ENCODE peak calls at places on chromosomes 2 and 18, in five cellular contexts. P is iPS DF 6.9, Q is sigmoid colon, K is upper lobe of left lung, F is GM23248. O is an unnamed sample.

GRCh38 chr18:50315100-50315871 is 27.8 kb upstream of the CXXC1 start:
- DNase-seq in P (no peak), Q (no peak), K (no peak), F (no peak), O (no peak)

GRCh38 chr2:216546231-216546630 is 47.6 kb downstream of the RPL37A start:
- DNase-seq in P (no peak), Q (no peak), K (no peak), F (peak; percentile 30), O (no peak)

GRCh38 chr2:145752091-145752806 is 1232.3 kb upstream of the ZEB2 start:
- DNase-seq in P (peak; percentile 31), Q (no peak), K (peak; percentile 73), F (peak; percentile 86), O (peak; percentile 59)

GRCh38 chr2:203418271-203418670 is 90.1 kb downstream of the ABI2 start:
- DNase-seq in P (no peak), Q (no peak), K (no peak), F (no peak), O (no peak)

GRCh38 chr2:156339110-156339847 is 6.8 kb upstream of the NR4A2 start:
- DNase-seq in P (no peak), Q (no peak), K (no peak), F (no peak), O (no peak)

GRCh38 chr18:12014976-12015696 is 33.8 kb downstream of the IMPA2 start:
- DNase-seq in P (no peak), Q (peak; percentile 67), K (no peak), F (no peak), O (no peak)

GRCh38 chr2:167420261-167420660 is 532.0 kb downstream of the XIRP2 start:
- DNase-seq in P (no peak), Q (no peak), K (no peak), F (no peak), O (no peak)

GRCh38 chr2:237889016-237889415 is 29.6 kb downstream of the RAMP1 start:
- DNase-seq in P (no peak), Q (peak; percentile 56), K (no peak), F (no peak), O (peak; percentile 14)

GRCh38 chr2:70087703-70088507 is 628 bp downstream of the PCBP1 start:
- DNase-seq in P (no peak), Q (peak; percentile 84), K (peak; percentile 68), F (peak; percentile 83), O (peak; percentile 75)

GRCh38 chr18:80254971-80255500 is 7.7 kb upstream of the PARD6G start:
- DNase-seq in P (no peak), Q (no peak), K (no peak), F (no peak), O (no peak)

GRCh38 chr18:79637921-79638855 is 41.4 kb upstream of the CTDP1 start:
- DNase-seq in P (no peak), Q (peak; percentile 45), K (no peak), F (peak; percentile 32), O (peak; percentile 53)

GRCh38 chr2:62774555-62775366 is 69.2 kb downstream of the EHBP1 start:
- DNase-seq in P (no peak), Q (peak; percentile 63), K (no peak), F (peak; percentile 72), O (peak; percentile 44)

GRCh38 chr18:75199327-75199726 is 9.6 kb downstream of the PTGR3 start:
- DNase-seq in P (no peak), Q (no peak), K (no peak), F (peak; percentile 16), O (no peak)

GRCh38 chr2:210586381-210586780 is 30.0 kb downstream of the CPS1 start:
- DNase-seq in P (no peak), Q (no peak), K (no peak), F (peak; percentile 19), O (no peak)

GRCh38 chr18:35616664-35617423 is 35.3 kb downstream of the GALNT1 start:
- DNase-seq in P (no peak), Q (no peak), K (peak; percentile 67), F (peak; percentile 76), O (peak; percentile 59)

GRCh38 chr2:231037731-231038482 is 584 bp downstream of the C2orf72 start:
- DNase-seq in P (no peak), Q (no peak), K (no peak), F (peak; percentile 35), O (peak; percentile 71)

GRCh38 chr2:215137741-215138340 is 585 bp downstream of the ABCA12 start:
- DNase-seq in P (no peak), Q (no peak), K (no peak), F (peak; percentile 69), O (no peak)

GRCh38 chr2:222671259-222672067 is at the start of gene MOGAT1:
- DNase-seq in P (peak; percentile 50), Q (no peak), K (peak; percentile 48), F (peak; percentile 56), O (peak; percentile 92)

GRCh38 chr2:24233321-24233720 is 58.5 kb downstream of the FAM228A start:
- DNase-seq in P (no peak), Q (no peak), K (no peak), F (peak; percentile 19), O (no peak)

GRCh38 chr18:24265502-24266064 is 126.7 kb downstream of the CABYR start:
- DNase-seq in P (no peak), Q (no peak), K (no peak), F (no peak), O (no peak)

GRCh38 chr18:11387880-11388279 is 221.5 kb upstream of the SLC35G4 start:
- DNase-seq in P (no peak), Q (no peak), K (peak; percentile 30), F (peak; percentile 80), O (peak; percentile 82)

GRCh38 chr2:20015482-20016083 is 3.1 kb upstream of the MATN3 start:
- DNase-seq in P (no peak), Q (no peak), K (no peak), F (peak; percentile 77), O (no peak)

GRCh38 chr2:209619782-209620181 is 151.8 kb upstream of the UNC80 start:
- DNase-seq in P (no peak), Q (no peak), K (no peak), F (no peak), O (no peak)

GRCh38 chr18:79573921-79574491 is 105.6 kb upstream of the CTDP1 start:
- DNase-seq in P (no peak), Q (peak; percentile 41), K (peak; percentile 7), F (no peak), O (peak; percentile 32)

GRCh38 chr18:59994357-59994756 is 94.6 kb downstream of the PMAIP1 start:
- DNase-seq in P (no peak), Q (no peak), K (no peak), F (peak; percentile 14), O (no peak)

GRCh38 chr2:20450201-20451108 is 3.6 kb downstream of the RHOB start:
- DNase-seq in P (no peak), Q (peak; percentile 97), K (peak; percentile 45), F (peak; percentile 94), O (peak; percentile 85)

DNA sequence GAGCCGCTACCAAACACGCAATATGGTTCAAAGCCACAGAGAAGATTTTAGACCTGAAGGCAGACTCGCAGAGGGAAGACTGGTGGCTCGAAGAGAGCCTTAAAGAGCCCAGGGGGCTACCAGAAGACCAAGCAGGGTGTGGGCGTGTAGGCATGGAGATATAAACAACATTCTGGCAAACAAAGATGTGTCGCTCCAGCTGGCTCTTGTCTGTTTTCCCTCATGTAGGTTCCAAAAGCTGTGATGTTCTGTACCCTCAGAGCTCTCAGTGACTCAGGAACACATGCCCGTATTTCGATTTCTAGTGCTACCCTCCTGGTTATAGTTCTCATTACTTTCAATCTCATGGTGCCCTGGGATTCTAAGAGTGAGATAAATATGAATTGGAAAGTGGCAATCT is 44.5 kb downstream of the DOCK10 start:
- DNase-seq in P (no peak), Q (no peak), K (no peak), F (peak; percentile 81), O (no peak)
- H3K4me1 ChIP-seq in P (no peaks in the 10 kb centered on the region), Q (no peaks in the 10 kb centered on the region), K (no peaks in the 10 kb centered on the region), F (peaks cover 42% of the 10 kb centered on the region), O (no peaks in the 10 kb centered on the region)

GRCh38 chr2:39403311-39403710 is 33.8 kb downstream of the MAP4K3 start:
- DNase-seq in P (no peak), Q (no peak), K (no peak), F (no peak), O (no peak)

GRCh38 chr2:39401319-39401718 is 35.8 kb downstream of the MAP4K3 start:
- DNase-seq in P (no peak), Q (no peak), K (no peak), F (no peak), O (no peak)

GRCh38 chr2:39408351-39409136 is 28.5 kb downstream of the MAP4K3 start:
- DNase-seq in P (no peak), Q (no peak), K (no peak), F (no peak), O (no peak)

GRCh38 chr2:39407516-39408296 is 29.4 kb downstream of the MAP4K3 start:
- DNase-seq in P (no peak), Q (no peak), K (no peak), F (no peak), O (no peak)

DNA sequence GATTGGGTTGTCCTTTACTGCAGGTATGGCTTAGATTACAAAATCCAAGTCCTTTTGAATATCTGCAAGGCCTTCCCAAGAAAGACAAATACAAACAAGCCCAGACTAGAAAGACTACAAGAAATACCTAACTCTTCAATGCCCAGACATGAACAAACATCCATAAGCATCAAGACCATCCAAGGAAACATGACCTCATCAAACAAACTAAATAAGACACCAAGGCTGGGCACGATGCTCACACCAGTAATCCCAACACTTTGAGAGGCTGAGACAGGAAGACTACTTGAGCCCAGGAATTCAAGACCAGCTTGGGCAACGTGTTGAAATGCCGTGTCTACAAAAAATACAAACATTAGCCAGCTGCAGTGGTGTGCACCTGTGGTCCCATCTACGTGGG is 31.7 kb downstream of the MAP4K3 start:
- DNase-seq in P (no peak), Q (no peak), K (no peak), F (no peak), O (no peak)
- H3K4me1 ChIP-seq in P (peaks cover 10% of the 10 kb centered on the region), Q (peaks cover 77% of the 10 kb centered on the region), K (peaks cover 25% of the 10 kb centered on the region), F (peaks cover 44% of the 10 kb centered on the region), O (no peaks in the 10 kb centered on the region)

DNA sequence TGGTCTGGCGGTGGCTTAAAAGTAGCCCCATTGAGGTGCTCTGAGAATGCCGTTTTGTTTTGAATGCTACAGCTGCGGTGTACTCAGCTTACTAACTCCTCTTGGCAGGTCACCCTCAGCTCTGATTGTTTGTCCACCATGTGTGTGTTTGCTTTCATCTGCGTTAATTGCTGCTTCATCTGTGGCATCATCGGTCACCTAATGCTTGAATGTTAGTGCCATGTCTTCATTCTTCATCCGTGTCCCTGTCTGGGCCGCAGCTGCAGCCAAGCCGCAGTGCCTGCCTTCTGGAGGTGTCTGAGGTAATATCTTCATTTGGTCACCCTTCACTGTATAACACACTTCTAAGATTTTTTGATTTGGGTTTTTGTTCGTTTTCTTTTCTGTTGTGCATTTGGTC is 16.5 kb downstream of the RAB12 start:
- DNase-seq in P (no peak), Q (no peak), K (no peak), F (no peak), O (no peak)
- H3K4me1 ChIP-seq in P (peaks cover 13% of the 10 kb centered on the region), Q (peaks cover 26% of the 10 kb centered on the region), K (peaks cover 25% of the 10 kb centered on the region), F (peaks cover 13% of the 10 kb centered on the region), O (no peaks in the 10 kb centered on the region)

GRCh38 chr18:49024808-49025361 is 74.1 kb upstream of the SMAD7 start:
- DNase-seq in P (no peak), Q (no peak), K (no peak), F (no peak), O (peak; percentile 41)
- H3K4me1 ChIP-seq in P (peaks cover 3% of the 10 kb centered on the region), Q (no peaks in the 10 kb centered on the region), K (no peaks in the 10 kb centered on the region), F (no peaks in the 10 kb centered on the region), O (no peaks in the 10 kb centered on the region)